ENCODE peak calls at places on chromosome 9, in nine cellular contexts. F is heart right ventricle; S is AG04450; L is ovary; U is neural progenitor cell; B is neuronal stem cell; O is BJ; E is mammary epithelial cell; V is CD4-positive, alpha-beta memory T cell. H is an unnamed sample. For H3K27me3, the result is how much of the 10 kb centered on the place peaks cover.

GRCh38 chr9:112764837-112765236 is 14.3 kb downstream of the SNX30 start:
- DNase-seq in L (no peak), U (peak), F (no peak), B (no peak), S (no peak), E (no peak), V (no peak), O (no peak), H (peak)

GRCh38 chr9:107334103-107334776 is 51.2 kb downstream of the RAD23B start:
- DNase-seq in L (no peak), E (no peak), F (no peak), O (no peak), V (no peak), S (no peak), U (no peak), B (no peak), H (no peak)

GRCh38 chr9:124329393-124329792 is 71.6 kb downstream of the NEK6 start:
- DNase-seq in F (no peak), V (no peak), B (no peak), E (no peak), U (no peak), L (no peak), O (no peak), S (no peak), H (no peak)

GRCh38 chr9:92147030-92147853 is 32.0 kb upstream of the SPTLC1 start:
- DNase-seq in B (no peak), L (peak), U (no peak), F (no peak), V (no peak), O (peak), S (peak), E (peak), H (peak)

GRCh38 chr9:97830884-97831829 is 21.9 kb upstream of the FOXE1 start:
- DNase-seq in F (no peak), U (no peak), S (no peak), V (no peak), E (no peak), B (no peak), O (no peak), L (no peak), H (peak)

GRCh38 chr9:137319976-137320551 is 18.0 kb upstream of the NRARP start:
- DNase-seq in S (no peak), O (no peak), U (no peak), B (no peak), L (no peak), F (peak), V (no peak), E (no peak), H (peak)

GRCh38 chr9:19948021-19948420 is 159.2 kb upstream of the SLC24A2 start:
- DNase-seq in O (no peak), U (no peak), V (no peak), E (no peak), L (no peak), B (no peak), S (no peak), F (no peak), H (no peak)

GRCh38 chr9:97309260-97309659 is 1.8 kb downstream of the CCDC180 start:
- DNase-seq in V (no peak), F (no peak), U (no peak), B (no peak), L (no peak), S (no peak), E (no peak), O (no peak), H (no peak)

GRCh38 chr9:91192379-91192775 is 169.3 kb downstream of the AUH start:
- DNase-seq in B (no peak), L (no peak), F (no peak), S (no peak), O (no peak), V (no peak), E (no peak), U (no peak), H (no peak)

DNA sequence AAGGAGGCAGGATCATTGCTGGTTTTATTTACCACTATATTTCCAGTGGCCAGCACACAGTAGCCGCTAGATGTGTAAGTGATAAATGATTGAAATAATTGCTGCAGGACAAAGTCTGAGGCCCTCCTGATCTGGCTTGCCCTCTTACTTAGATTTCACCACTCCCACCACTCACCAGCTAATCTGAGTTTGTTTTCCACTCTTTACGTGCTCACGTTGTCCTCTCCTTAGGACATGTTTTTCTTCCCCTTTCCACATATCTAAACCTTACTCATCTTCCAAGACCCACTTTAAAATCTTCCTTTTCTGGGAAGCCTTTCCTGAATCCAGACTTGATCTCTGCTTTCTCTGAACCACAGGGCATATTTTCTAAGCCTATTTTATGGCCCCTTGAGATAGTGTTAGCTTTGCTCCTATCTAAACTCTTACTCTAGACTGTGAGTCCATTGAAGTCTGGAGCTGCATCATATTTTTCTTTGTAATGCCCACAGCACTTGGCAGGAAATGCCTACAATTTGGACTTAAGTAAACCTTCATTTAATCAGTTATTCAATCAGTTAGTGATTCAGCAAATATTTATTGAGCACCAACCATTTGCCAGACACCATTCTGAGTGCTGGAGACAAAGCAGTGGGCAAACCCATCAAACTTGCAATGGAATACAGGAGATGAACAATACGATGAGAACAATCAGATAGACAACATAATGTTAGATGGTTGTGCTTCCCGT is 2.4 kb downstream of the TLR4 start:
- DNase-seq in U (no peak), B (no peak), L (no peak), E (peak), S (no peak), O (no peak), V (no peak), F (no peak), H (no peak)
- H3K4me3 ChIP-seq in U (no peak), B (no peak), L (no peak), E (no peak), S (no peak), O (peak), V (no peak), F (peak), H (no peak)

GRCh38 chr9:126612329-126612812 is 1.4 kb upstream of the LMX1B start:
- DNase-seq in O (no peak), B (no peak), E (no peak), S (no peak), F (no peak), L (no peak), U (peak), V (no peak), H (peak)

GRCh38 chr9:126611188-126611587 is 2.5 kb upstream of the LMX1B start:
- DNase-seq in F (no peak), S (no peak), L (no peak), V (no peak), U (no peak), E (no peak), B (no peak), O (no peak), H (peak)

GRCh38 chr9:126613656-126614055 is at the start of gene LMX1B:
- DNase-seq in F (peak), O (no peak), V (no peak), B (no peak), U (peak), L (no peak), E (peak), S (no peak), H (peak)

GRCh38 chr9:126612813-126613641 is 701 bp upstream of the LMX1B start:
- DNase-seq in F (no peak), O (no peak), B (no peak), S (no peak), L (no peak), U (peak), E (peak), V (no peak), H (peak)

DNA sequence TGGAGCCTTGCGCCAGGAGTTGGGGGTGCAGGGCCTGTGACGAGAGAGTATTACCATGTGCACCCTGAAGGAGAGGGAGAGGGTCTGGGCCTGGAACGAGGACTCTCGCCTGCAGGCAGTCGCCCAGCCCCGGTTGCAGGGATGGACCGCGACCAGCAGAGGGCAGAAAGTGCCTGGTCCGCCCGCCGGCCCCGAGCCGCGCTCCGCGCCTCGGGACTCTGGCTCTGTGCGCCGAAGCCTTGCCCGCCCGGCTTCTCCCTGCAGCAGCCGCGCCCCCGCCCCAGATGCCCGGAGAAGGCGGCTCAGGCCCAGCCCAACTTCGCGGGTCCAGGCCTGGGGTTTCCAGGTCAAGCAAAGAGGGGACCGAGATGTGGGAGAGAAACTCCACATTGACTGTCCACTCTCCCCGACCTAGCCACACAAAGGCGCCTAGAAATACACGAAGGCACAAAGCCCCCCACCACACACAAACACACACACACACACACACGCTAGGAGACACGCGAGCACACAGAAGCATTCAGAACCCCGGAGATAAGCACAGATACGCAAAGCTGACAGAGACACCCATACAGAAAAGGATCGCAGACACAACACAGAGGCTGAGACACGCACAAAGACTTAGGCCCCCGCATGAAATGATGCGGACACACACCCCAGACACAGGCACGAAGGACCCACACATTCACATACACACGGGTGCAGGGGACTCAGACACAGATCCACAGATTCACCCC is 2.0 kb upstream of the LMX1B start:
- DNase-seq in U (peak), L (peak), F (peak), B (no peak), V (peak), O (no peak), S (no peak), E (peak), H (peak)
- H3K27me3 ChIP-seq in U (half or more), L (under half), F (half or more), B (half or more), V (under half), O (half or more), S (half or more), E (under half), H (half or more)

GRCh38 chr9:444528-444927 is 229.9 kb downstream of the DOCK8 start:
- DNase-seq in V (no peak), E (peak), S (no peak), U (peak), L (no peak), F (no peak), O (no peak), B (no peak), H (peak)
- H3K4me3 ChIP-seq in V (no peak), E (no peak), S (no peak), U (no peak), L (no peak), F (no peak), O (no peak), B (no peak), H (no peak)

DNA sequence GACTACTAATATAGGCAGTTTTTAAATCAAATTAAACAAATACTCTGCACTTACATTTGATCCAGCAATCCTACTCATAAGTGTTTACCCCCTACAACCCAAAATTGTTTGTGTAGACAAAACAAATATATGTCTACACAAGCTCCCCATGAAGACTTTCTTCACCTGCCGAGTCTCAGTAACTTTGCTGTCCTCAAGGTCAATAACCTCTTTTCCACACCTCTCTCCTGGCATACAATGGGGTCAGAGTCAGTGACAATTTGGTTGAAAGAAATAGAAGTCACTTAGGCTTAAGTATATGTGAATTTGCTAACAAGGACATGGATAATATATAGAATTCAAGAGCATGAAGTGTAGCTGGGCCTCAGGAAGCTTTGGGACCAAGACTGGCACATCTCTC is 29.1 kb downstream of the APBA1 start:
- DNase-seq in V (no peak), B (no peak), U (no peak), L (no peak), S (no peak), O (no peak), E (no peak), F (no peak), H (no peak)
- H3K27me3 ChIP-seq in V (under half), B (under half), U (under half), L (under half), S (under half), O (under half), E (under half), F (under half), H (under half)

GRCh38 chr9:111163738-111164399 is 125.6 kb upstream of the LPAR1 start:
- DNase-seq in O (no peak), U (no peak), L (no peak), E (no peak), B (no peak), F (no peak), S (no peak), V (no peak), H (no peak)
- H3K4me3 ChIP-seq in O (no peak), U (no peak), L (no peak), E (no peak), B (no peak), F (no peak), S (no peak), V (no peak), H (no peak)

GRCh38 chr9:134223091-134223490 is 58.7 kb upstream of the RNU6ATAC start:
- DNase-seq in O (no peak), F (no peak), E (no peak), B (no peak), V (no peak), U (peak), L (peak), S (no peak), H (peak)
- H3K27me3 ChIP-seq in O (under half), F (under half), E (under half), B (under half), V (under half), U (under half), L (under half), S (under half), H (under half)

GRCh38 chr9:73118297-73118696 is 33.4 kb upstream of the ANXA1 start:
- DNase-seq in V (no peak), F (no peak), E (peak), U (no peak), L (no peak), S (no peak), O (no peak), B (no peak), H (no peak)
- H3K4me3 ChIP-seq in V (no peak), F (no peak), E (no peak), U (no peak), L (no peak), S (no peak), O (no peak), B (no peak), H (no peak)

GRCh38 chr9:130331061-130331460 is 65.5 kb downstream of the HMCN2 start:
- DNase-seq in U (no peak), E (no peak), F (no peak), V (no peak), B (no peak), L (no peak), O (no peak), S (no peak), H (no peak)
- H3K27me3 ChIP-seq in U (under half), E (under half), F (under half), V (under half), B (under half), L (under half), O (under half), S (under half), H (under half)

DNA sequence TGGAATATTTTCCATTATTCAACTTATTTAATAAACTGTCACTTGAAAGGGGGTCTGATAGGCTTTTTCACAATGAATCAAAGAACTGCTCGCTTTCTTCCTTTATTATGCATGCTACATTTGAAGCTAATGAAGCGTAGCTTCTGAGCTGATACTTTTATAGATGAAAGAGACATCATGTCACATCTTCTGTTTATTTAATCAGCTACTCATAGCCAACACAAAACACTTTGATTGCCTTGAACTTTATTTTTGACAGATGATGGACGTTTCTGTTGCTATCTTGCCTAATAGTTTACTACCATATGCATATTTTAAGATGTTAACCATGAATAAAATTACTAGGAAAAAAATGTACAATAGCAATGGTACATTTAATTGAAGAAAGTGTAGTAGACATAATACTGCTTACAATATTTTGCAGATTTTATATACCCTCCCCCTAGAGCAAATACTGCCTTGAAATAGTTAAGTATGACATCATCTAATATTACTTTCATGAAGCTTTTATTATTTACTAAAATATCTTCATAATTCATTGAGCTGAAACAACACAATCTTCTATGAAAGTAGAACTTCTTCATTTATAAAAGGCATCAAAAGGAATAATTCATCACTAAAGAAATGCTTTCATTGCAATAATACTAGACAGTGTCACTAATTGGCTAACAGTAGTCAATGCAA is 529.3 kb upstream of the TYRP1 start:
- DNase-seq in F (no peak), E (no peak), O (no peak), B (no peak), V (no peak), S (no peak), L (no peak), U (no peak), H (no peak)
- H3K4me3 ChIP-seq in F (no peak), E (no peak), O (no peak), B (no peak), V (no peak), S (no peak), L (no peak), U (no peak), H (no peak)

H was measured in H7.